ENCODE peak calls at places on chromosomes 4 and X, in nine cellular contexts. O, H, K, Y, T, S, Q, V and W are unnamed samples.

GRCh38 chr4:83905952-83906351 is 370.0 kb downstream of the GPAT3 start:
- DNase-seq in Y (no peak), Q (no peak), H (no peak), T (peak), V (no peak), K (peak), S (no peak), O (peak), W (no peak)

GRCh38 chr4:151340751-151341385 is 15.5 kb upstream of the SH3D19 start:
- DNase-seq in V (peak), O (no peak), K (no peak), Y (peak), S (no peak), T (no peak), H (no peak), Q (no peak), W (peak)

GRCh38 chr4:183436417-183436816 is 8.0 kb upstream of the CDKN2AIP start:
- DNase-seq in V (no peak), S (no peak), T (peak), K (no peak), H (no peak), Y (no peak), O (no peak), Q (no peak), W (peak)

GRCh38 chrX:130120321-130120731 is 10.0 kb upstream of the ELF4 start:
- DNase-seq in S (no peak), V (no peak), T (peak), Y (no peak), O (no peak), K (peak), Q (no peak), H (peak), W (no peak)

GRCh38 chr4:118086334-118086733 is 52.0 kb downstream of the NDST3 start:
- DNase-seq in K (no peak), O (no peak), Q (peak), Y (peak), T (peak), S (no peak), H (peak), V (peak), W (no peak)

GRCh38 chr4:74845834-74846233 is 51.5 kb upstream of the BTC start:
- DNase-seq in V (no peak), Q (peak), H (no peak), T (no peak), O (no peak), Y (no peak), S (no peak), K (no peak), W (no peak)

GRCh38 chr4:24881508-24882071 is 31.3 kb downstream of the CCDC149 start:
- DNase-seq in Y (no peak), K (peak), Q (peak), T (peak), S (no peak), V (no peak), O (no peak), H (no peak), W (no peak)

GRCh38 chr4:182736207-182736606 is 181.0 kb downstream of the DCTD start:
- DNase-seq in T (no peak), Y (no peak), V (no peak), S (no peak), O (no peak), H (no peak), K (no peak), Q (peak), W (no peak)

GRCh38 chr4:121156822-121157769 is 7.0 kb downstream of the TNIP3 start:
- DNase-seq in S (peak), Y (peak), Q (no peak), V (peak), T (peak), H (peak), K (no peak), O (no peak), W (peak)

GRCh38 chrX:155069414-155069813 is 1.5 kb downstream of the CMC4 start:
- DNase-seq in K (no peak), Q (no peak), Y (no peak), V (no peak), T (no peak), H (no peak), S (no peak), O (no peak), W (no peak)

GRCh38 chrX:155070663-155070974 is 317 bp downstream of the CMC4 start:
- DNase-seq in S (peak), K (no peak), T (no peak), Y (no peak), Q (no peak), H (no peak), O (no peak), V (no peak), W (peak)

GRCh38 chrX:155071694-155072215 is 447 bp downstream of the BRCC3 start:
- DNase-seq in S (no peak), V (no peak), K (peak), O (peak), T (peak), Y (no peak), H (peak), Q (no peak), W (peak)

GRCh38 chrX:155070975-155071693 is at the start of the genes BRCC3, CMC4 and MTCP1:
- DNase-seq in K (peak), Q (peak), T (peak), O (peak), S (peak), Y (peak), H (peak), V (peak), W (peak)

DNA sequence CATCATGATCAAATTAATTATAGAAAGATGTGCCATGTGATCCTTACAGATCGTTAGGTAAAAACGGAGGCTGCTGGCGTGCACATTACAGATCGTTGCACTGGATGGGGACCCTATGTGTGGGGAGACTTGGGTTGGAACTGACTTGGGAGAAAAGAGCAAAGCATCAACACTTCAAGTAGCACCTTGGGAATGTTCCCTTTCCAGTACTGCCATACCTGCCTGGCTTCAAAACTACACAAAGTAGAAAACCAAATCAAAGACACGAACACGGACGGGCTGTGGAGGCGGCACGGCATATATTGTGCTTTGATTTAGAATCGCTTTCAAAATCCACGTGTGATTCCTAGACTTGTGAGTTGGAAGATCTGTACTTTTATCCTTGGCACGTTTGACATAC is 898 bp downstream of the CMC4 start:
- DNase-seq in O (no peak), T (no peak), H (peak), Q (peak), V (no peak), Y (no peak), S (no peak), K (peak), W (no peak)
- H3K9ac ChIP-seq in O (peak), T (peak), H (peak), Q (peak), V (no peak), Y (peak), S (peak), K (peak), W (peak)

GRCh38 chr4:73080789-73081188 is 11.3 kb upstream of the COX18 start:
- DNase-seq in Y (no peak), V (peak), H (peak), T (no peak), O (no peak), Q (no peak), K (no peak), S (peak), W (no peak)
- H3K4me3 ChIP-seq in Y (no peak), V (no peak), H (no peak), T (no peak), O (no peak), Q (no peak), K (no peak), S (no peak), W (no peak)

GRCh38 chrX:8689473-8689872 is 42.5 kb downstream of the ANOS1 start:
- DNase-seq in K (no peak), T (no peak), V (no peak), H (no peak), Y (no peak), S (no peak), O (no peak), Q (no peak), W (no peak)

GRCh38 chrX:8692886-8693285 is 39.1 kb downstream of the ANOS1 start:
- DNase-seq in T (no peak), O (no peak), V (peak), Y (no peak), Q (no peak), H (no peak), K (no peak), S (no peak), W (no peak)

GRCh38 chrX:8684201-8684600 is 47.7 kb downstream of the ANOS1 start:
- DNase-seq in Q (no peak), T (no peak), Y (no peak), S (no peak), H (no peak), K (peak), V (no peak), O (no peak), W (no peak)

DNA sequence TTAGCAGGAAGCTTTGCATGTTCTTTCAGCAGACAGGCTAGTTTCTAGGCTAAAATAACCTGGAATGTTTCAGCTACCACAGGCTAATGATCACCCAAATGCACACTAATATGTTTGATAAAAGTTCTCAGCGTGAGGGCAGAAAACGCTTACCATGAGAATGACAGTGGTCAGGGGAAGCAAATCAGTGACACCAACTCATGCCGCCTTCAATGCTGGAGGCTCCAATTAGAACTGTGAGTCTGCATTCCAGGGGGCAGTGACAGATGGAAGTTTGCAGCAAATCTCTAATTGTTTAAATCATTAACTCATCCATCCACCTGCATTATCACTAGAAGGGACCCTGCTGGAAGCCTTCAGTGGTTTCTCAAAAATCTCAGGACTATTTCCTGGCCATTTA is 43.2 kb downstream of the ANOS1 start:
- DNase-seq in Y (no peak), K (no peak), T (peak), H (no peak), V (no peak), Q (no peak), O (no peak), S (no peak), W (no peak)
- H3K27ac ChIP-seq in Y (no peak), K (no peak), T (no peak), H (no peak), V (no peak), Q (no peak), O (no peak), S (no peak), W (no peak)

GRCh38 chr4:89300490-89300889 is 7.1 kb downstream of the GPRIN3 start:
- DNase-seq in K (no peak), T (no peak), Q (no peak), S (no peak), H (no peak), V (no peak), O (peak), Y (no peak), W (no peak)

GRCh38 chr4:89300060-89300459 is 7.5 kb downstream of the GPRIN3 start:
- DNase-seq in S (no peak), H (no peak), Q (no peak), V (no peak), Y (no peak), T (no peak), K (no peak), O (peak), W (no peak)

GRCh38 chr4:89303177-89303576 is 4.4 kb downstream of the GPRIN3 start:
- DNase-seq in H (no peak), Q (no peak), K (no peak), Y (no peak), V (no peak), S (no peak), T (no peak), O (peak), W (peak)

GRCh38 chr4:89301003-89301402 is 6.6 kb downstream of the GPRIN3 start:
- DNase-seq in Y (no peak), T (no peak), Q (no peak), V (no peak), K (no peak), O (peak), S (no peak), H (no peak), W (no peak)

GRCh38 chr4:89301902-89302301 is 5.7 kb downstream of the GPRIN3 start:
- DNase-seq in Q (no peak), S (no peak), O (peak), T (no peak), Y (no peak), K (peak), H (no peak), V (no peak), W (no peak)
- H3K9ac ChIP-seq in Q (no peak), S (no peak), O (peak), T (no peak), Y (no peak), K (peak), H (no peak), V (no peak), W (no peak)

GRCh38 chr4:70992354-70992753 is 1.1 kb upstream of the DCK start:
- DNase-seq in O (no peak), V (no peak), Q (peak), Y (no peak), T (peak), S (no peak), H (no peak), K (peak), W (peak)
- H3K4me3 ChIP-seq in O (peak), V (no peak), Q (peak), Y (no peak), T (no peak), S (peak), H (peak), K (peak), W (no peak)

DNA sequence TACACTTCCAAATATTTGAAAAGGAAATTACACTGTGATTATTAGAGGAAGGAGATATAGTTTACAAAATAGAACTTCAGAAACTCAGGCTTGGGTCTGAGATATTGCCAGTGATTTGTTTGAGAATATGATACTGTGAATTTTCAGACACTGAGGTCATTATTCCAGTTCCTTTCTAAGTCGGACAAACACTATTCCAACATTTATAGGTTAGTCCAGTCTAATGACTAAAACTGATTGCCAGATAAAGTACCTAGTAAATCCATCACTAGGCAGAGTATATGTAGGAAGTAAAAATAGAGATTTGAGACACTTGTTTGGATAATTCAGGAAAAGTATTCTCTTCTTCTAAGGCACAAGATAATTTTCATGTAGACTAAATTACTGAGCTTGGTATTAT is 13.2 kb downstream of the MTTP start:
- DNase-seq in O (no peak), Y (no peak), T (no peak), H (no peak), S (no peak), Q (no peak), K (no peak), V (peak), W (no peak)
- H3K27ac ChIP-seq in O (no peak), Y (no peak), T (no peak), H (no peak), S (no peak), Q (no peak), K (no peak), V (no peak), W (no peak)

DNA sequence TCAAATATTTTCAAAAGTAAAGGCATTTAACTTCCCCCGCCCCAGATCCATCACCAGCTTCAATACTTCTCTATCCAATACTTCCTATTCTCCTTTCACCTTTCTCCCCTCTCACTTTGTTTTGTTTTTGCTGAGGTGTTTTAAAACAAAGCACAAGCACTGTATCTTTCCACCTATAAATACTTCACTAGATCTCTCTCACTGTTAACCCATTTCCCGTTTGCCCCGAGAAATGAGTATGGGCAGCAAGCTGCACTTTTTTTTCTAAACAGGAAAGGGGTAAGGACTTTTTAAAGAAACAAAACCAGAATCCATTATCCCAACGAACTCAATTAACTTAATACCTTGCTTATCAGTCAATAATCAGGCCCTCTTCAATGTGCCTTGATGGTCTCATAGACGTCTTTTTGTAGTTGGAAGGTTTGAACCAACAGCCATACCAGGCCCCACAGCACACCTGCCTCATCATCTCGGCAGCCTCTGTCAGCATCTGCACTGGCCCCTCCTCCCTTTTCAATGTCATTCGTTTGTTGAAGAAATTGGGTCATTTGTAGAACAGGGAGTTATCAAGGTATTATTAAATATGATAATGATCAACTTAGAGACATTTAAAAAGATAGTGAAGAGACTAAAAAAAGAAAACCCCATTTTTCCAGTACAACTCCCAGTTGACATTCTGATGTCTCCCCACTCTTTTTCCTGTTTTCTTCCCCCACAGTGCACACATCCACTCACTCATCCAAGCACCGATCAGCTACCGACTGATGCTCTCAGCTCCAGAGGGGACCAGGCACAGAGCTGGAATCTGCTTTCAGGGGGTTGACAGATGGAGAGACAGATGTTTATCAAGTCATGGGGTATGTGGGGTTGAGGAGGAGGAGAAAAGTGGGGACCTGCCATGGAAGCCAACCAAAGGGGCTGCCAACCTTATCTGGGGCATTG is 25.8 kb downstream of the CRMP1 start:
- DNase-seq in K (peak), H (no peak), S (no peak), V (no peak), Q (no peak), O (peak), T (no peak), Y (no peak), W (no peak)
- H3K9ac ChIP-seq in K (no peak), H (no peak), S (no peak), V (no peak), Q (no peak), O (peak), T (no peak), Y (no peak), W (no peak)

DNA sequence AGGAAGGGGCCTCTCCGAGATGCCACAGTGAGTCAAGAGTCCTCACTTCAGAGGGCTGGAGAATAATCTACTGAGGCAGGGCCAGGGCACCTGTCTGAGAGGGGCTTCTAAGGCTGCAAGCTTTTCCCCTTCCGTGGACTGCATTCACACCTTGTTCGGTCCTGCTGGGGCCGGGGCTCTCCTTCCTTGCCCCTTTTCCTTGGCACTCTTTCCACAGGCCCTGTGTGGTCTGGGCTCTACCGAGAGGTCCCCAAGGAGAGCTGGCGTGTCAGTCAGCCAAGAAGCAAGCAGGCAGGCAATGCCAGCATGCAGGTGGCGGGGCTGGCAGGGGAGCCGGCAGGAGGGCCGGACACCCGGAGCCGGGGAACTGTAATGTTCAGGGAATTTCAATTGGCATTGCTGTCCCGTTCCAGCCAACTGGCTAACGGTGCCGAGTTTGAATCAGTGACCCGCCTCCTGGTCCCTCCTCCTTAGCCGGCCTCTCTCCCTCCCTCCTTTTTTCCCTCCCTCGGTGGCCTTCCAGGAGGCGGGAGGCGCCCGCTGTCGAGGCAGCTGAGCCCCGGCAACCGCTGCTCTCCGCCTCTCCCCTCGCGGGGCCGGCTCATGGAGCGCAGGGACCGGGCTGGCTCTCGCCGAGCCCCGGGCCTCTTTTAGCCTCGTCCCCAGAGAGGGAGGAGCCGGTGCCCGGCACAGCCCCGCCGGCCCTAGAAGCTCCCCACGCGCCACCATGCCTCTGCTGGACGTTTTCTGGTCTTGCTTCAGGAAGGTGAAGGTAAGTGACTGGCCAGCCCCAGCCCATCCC is at the start of gene STARD8:
- DNase-seq in H (peak), O (no peak), Q (peak), K (no peak), Y (peak), V (peak), S (peak), T (peak), W (no peak)
- H3K4me3 ChIP-seq in H (peak), O (no peak), Q (no peak), K (no peak), Y (peak), V (peak), S (peak), T (no peak), W (peak)

GRCh38 chrX:136148391-136148790 is 1.1 kb downstream of the FHL1 start:
- DNase-seq in O (no peak), S (no peak), K (no peak), Y (no peak), Q (no peak), T (no peak), H (no peak), V (no peak), W (no peak)
- H3K27ac ChIP-seq in O (no peak), S (no peak), K (no peak), Y (peak), Q (no peak), T (no peak), H (no peak), V (peak), W (peak)

GRCh38 chrX:118117069-118117405 is 427 bp upstream of the KLHL13 start:
- DNase-seq in V (no peak), Q (no peak), T (no peak), S (no peak), O (no peak), Y (no peak), H (peak), K (peak), W (no peak)

GRCh38 chrX:118116308-118117068 is at the start of gene KLHL13:
- DNase-seq in O (no peak), V (peak), H (peak), K (peak), Y (peak), T (peak), Q (peak), S (peak), W (peak)

DNA sequence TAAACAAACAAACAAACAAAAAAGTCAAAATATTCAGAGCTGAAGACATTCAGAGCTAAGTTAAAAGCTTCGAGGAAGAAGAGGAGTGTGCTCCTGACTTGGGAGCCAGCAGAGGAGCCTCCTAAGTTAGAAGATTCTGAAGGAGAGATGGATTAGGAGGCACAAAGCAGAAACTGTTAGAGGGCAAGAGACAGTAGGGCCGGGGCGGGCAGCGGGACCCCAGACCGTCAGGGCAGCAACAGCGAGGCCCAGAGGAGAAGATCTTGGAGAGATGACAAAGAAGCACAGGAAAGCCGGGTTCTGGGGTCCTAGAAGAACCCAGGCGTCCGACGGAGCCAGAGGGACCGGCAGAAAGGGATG is 682 bp downstream of the KLHL13 start:
- DNase-seq in Q (no peak), K (no peak), H (no peak), O (no peak), Y (no peak), T (no peak), V (no peak), S (no peak), W (no peak)
- H3K9ac ChIP-seq in Q (peak), K (no peak), H (no peak), O (no peak), Y (peak), T (peak), V (peak), S (peak), W (peak)